ENCODE peak calls at places on chromosome X, in seven cellular contexts. One of them, this sample, is unnamed.

GRCh38 chrX:17738002-17738713 is 865 bp downstream of the SCML1 start:
- DNase-seq in GM23338: peak
- DNase-seq in thoracic aorta: no peak
- DNase-seq in fibroblast of mammary gland: peak
- DNase-seq in fibroblast of the aortic adventitia: peak
- DNase-seq in activated B cell treated with CpG ODN at 0.5 μM for 24 hours: peak
- DNase-seq in transverse colon: peak
- DNase-seq in this sample: peak

GRCh38 chrX:17930850-17931249 is 69.8 kb upstream of the RAI2 start:
- DNase-seq in GM23338: peak
- DNase-seq in thoracic aorta: no peak
- DNase-seq in fibroblast of mammary gland: no peak
- DNase-seq in fibroblast of the aortic adventitia: no peak
- DNase-seq in activated B cell treated with CpG ODN at 0.5 μM for 24 hours: no peak
- DNase-seq in transverse colon: no peak
- DNase-seq in this sample: no peak

GRCh38 chrX:127877358-127877757 is 174.8 kb downstream of the ACTRT1 start:
- DNase-seq in GM23338: no peak
- DNase-seq in thoracic aorta: no peak
- DNase-seq in fibroblast of mammary gland: no peak
- DNase-seq in fibroblast of the aortic adventitia: no peak
- DNase-seq in activated B cell treated with CpG ODN at 0.5 μM for 24 hours: no peak
- DNase-seq in transverse colon: no peak
- DNase-seq in this sample: no peak

GRCh38 chrX:75522565-75523411 is at the start of gene ZDHHC15:
- DNase-seq in GM23338: peak
- DNase-seq in thoracic aorta: peak
- DNase-seq in fibroblast of mammary gland: peak
- DNase-seq in fibroblast of the aortic adventitia: no peak
- DNase-seq in activated B cell treated with CpG ODN at 0.5 μM for 24 hours: no peak
- DNase-seq in transverse colon: peak
- DNase-seq in this sample: peak

GRCh38 chrX:55787063-55787462 is 69.5 kb downstream of the RRAGB start:
- DNase-seq in GM23338: no peak
- DNase-seq in thoracic aorta: no peak
- DNase-seq in fibroblast of mammary gland: no peak
- DNase-seq in fibroblast of the aortic adventitia: peak
- DNase-seq in activated B cell treated with CpG ODN at 0.5 μM for 24 hours: no peak
- DNase-seq in transverse colon: no peak
- DNase-seq in this sample: no peak

GRCh38 chrX:83510466-83511181 is 2.5 kb downstream of the POU3F4 start:
- DNase-seq in GM23338: peak
- DNase-seq in thoracic aorta: no peak
- DNase-seq in fibroblast of mammary gland: no peak
- DNase-seq in fibroblast of the aortic adventitia: no peak
- DNase-seq in activated B cell treated with CpG ODN at 0.5 μM for 24 hours: no peak
- DNase-seq in transverse colon: no peak
- DNase-seq in this sample: no peak

GRCh38 chrX:17414057-17414658 is 39.2 kb downstream of the NHS start:
- DNase-seq in GM23338: no peak
- DNase-seq in thoracic aorta: no peak
- DNase-seq in fibroblast of mammary gland: no peak
- DNase-seq in fibroblast of the aortic adventitia: no peak
- DNase-seq in activated B cell treated with CpG ODN at 0.5 μM for 24 hours: no peak
- DNase-seq in transverse colon: no peak
- DNase-seq in this sample: no peak

GRCh38 chrX:48800574-48801280 is 1.1 kb upstream of the HDAC6 start:
- DNase-seq in GM23338: no peak
- DNase-seq in thoracic aorta: no peak
- DNase-seq in fibroblast of mammary gland: no peak
- DNase-seq in fibroblast of the aortic adventitia: no peak
- DNase-seq in activated B cell treated with CpG ODN at 0.5 μM for 24 hours: no peak
- DNase-seq in transverse colon: no peak
- DNase-seq in this sample: peak

GRCh38 chrX:54043696-54044125 is 562 bp downstream of the PHF8 start:
- DNase-seq in GM23338: peak
- DNase-seq in thoracic aorta: no peak
- DNase-seq in fibroblast of mammary gland: peak
- DNase-seq in fibroblast of the aortic adventitia: peak
- DNase-seq in activated B cell treated with CpG ODN at 0.5 μM for 24 hours: peak
- DNase-seq in transverse colon: peak
- DNase-seq in this sample: no peak

GRCh38 chrX:13489451-13489850 is 80.0 kb upstream of the EGFL6 start:
- DNase-seq in GM23338: no peak
- DNase-seq in thoracic aorta: peak
- DNase-seq in fibroblast of mammary gland: peak
- DNase-seq in fibroblast of the aortic adventitia: peak
- DNase-seq in activated B cell treated with CpG ODN at 0.5 μM for 24 hours: no peak
- DNase-seq in transverse colon: peak
- DNase-seq in this sample: peak

GRCh38 chrX:30570505-30570904 is 7.1 kb downstream of the TASL start:
- DNase-seq in GM23338: peak
- DNase-seq in thoracic aorta: no peak
- DNase-seq in fibroblast of mammary gland: peak
- DNase-seq in fibroblast of the aortic adventitia: peak
- DNase-seq in activated B cell treated with CpG ODN at 0.5 μM for 24 hours: no peak
- DNase-seq in transverse colon: no peak
- DNase-seq in this sample: peak

GRCh38 chrX:97602465-97603258 is 719.0 kb downstream of the RPA4 start:
- DNase-seq in GM23338: no peak
- DNase-seq in thoracic aorta: no peak
- DNase-seq in fibroblast of mammary gland: no peak
- DNase-seq in fibroblast of the aortic adventitia: no peak
- DNase-seq in activated B cell treated with CpG ODN at 0.5 μM for 24 hours: no peak
- DNase-seq in transverse colon: no peak
- DNase-seq in this sample: no peak

GRCh38 chrX:19683358-19683757 is 168.1 kb upstream of the MAP3K15 start:
- DNase-seq in GM23338: no peak
- DNase-seq in thoracic aorta: no peak
- DNase-seq in fibroblast of mammary gland: peak
- DNase-seq in fibroblast of the aortic adventitia: peak
- DNase-seq in activated B cell treated with CpG ODN at 0.5 μM for 24 hours: no peak
- DNase-seq in transverse colon: no peak
- DNase-seq in this sample: no peak

GRCh38 chrX:119089619-119090018 is 16.8 kb downstream of the CT47C1 start:
- DNase-seq in GM23338: no peak
- DNase-seq in thoracic aorta: no peak
- DNase-seq in fibroblast of mammary gland: no peak
- DNase-seq in fibroblast of the aortic adventitia: no peak
- DNase-seq in activated B cell treated with CpG ODN at 0.5 μM for 24 hours: no peak
- DNase-seq in transverse colon: no peak
- DNase-seq in this sample: no peak

GRCh38 chrX:119093991-119094741 is 21.4 kb downstream of the CT47C1 start:
- DNase-seq in GM23338: no peak
- DNase-seq in thoracic aorta: no peak
- DNase-seq in fibroblast of mammary gland: peak
- DNase-seq in fibroblast of the aortic adventitia: no peak
- DNase-seq in activated B cell treated with CpG ODN at 0.5 μM for 24 hours: no peak
- DNase-seq in transverse colon: no peak
- DNase-seq in this sample: no peak

GRCh38 chrX:119095936-119096335 is 23.1 kb downstream of the CT47C1 start:
- DNase-seq in GM23338: no peak
- DNase-seq in thoracic aorta: no peak
- DNase-seq in fibroblast of mammary gland: peak
- DNase-seq in fibroblast of the aortic adventitia: no peak
- DNase-seq in activated B cell treated with CpG ODN at 0.5 μM for 24 hours: no peak
- DNase-seq in transverse colon: no peak
- DNase-seq in this sample: no peak

GRCh38 chrX:119094819-119095218 is 22.0 kb downstream of the CT47C1 start:
- DNase-seq in GM23338: peak
- DNase-seq in thoracic aorta: no peak
- DNase-seq in fibroblast of mammary gland: no peak
- DNase-seq in fibroblast of the aortic adventitia: no peak
- DNase-seq in activated B cell treated with CpG ODN at 0.5 μM for 24 hours: no peak
- DNase-seq in transverse colon: no peak
- DNase-seq in this sample: no peak
- TF ChIP-seq CTCF in GM23338: peak
- TF ChIP-seq CTCF in thoracic aorta: no peak
- TF ChIP-seq CTCF in fibroblast of mammary gland: no peak
- TF ChIP-seq CTCF in fibroblast of the aortic adventitia: no peak
- TF ChIP-seq CTCF in activated B cell treated with CpG ODN at 0.5 μM for 24 hours: no peak
- TF ChIP-seq CTCF in transverse colon: no peak
- TF ChIP-seq CTCF in this sample: no peak

GRCh38 chrX:7073336-7073735 is 74.2 kb upstream of the STS start:
- DNase-seq in GM23338: no peak
- DNase-seq in thoracic aorta: no peak
- DNase-seq in fibroblast of mammary gland: no peak
- DNase-seq in fibroblast of the aortic adventitia: no peak
- DNase-seq in activated B cell treated with CpG ODN at 0.5 μM for 24 hours: no peak
- DNase-seq in transverse colon: no peak
- DNase-seq in this sample: no peak

GRCh38 chrX:7074908-7075204 is 72.7 kb upstream of the STS start:
- DNase-seq in GM23338: no peak
- DNase-seq in thoracic aorta: no peak
- DNase-seq in fibroblast of mammary gland: no peak
- DNase-seq in fibroblast of the aortic adventitia: no peak
- DNase-seq in activated B cell treated with CpG ODN at 0.5 μM for 24 hours: no peak
- DNase-seq in transverse colon: no peak
- DNase-seq in this sample: no peak

GRCh38 chrX:7076245-7076661 is 71.3 kb upstream of the STS start:
- DNase-seq in GM23338: no peak
- DNase-seq in thoracic aorta: no peak
- DNase-seq in fibroblast of mammary gland: no peak
- DNase-seq in fibroblast of the aortic adventitia: no peak
- DNase-seq in activated B cell treated with CpG ODN at 0.5 μM for 24 hours: no peak
- DNase-seq in transverse colon: no peak
- DNase-seq in this sample: peak

GRCh38 chrX:7072856-7073255 is 74.7 kb upstream of the STS start:
- DNase-seq in GM23338: no peak
- DNase-seq in thoracic aorta: no peak
- DNase-seq in fibroblast of mammary gland: no peak
- DNase-seq in fibroblast of the aortic adventitia: no peak
- DNase-seq in activated B cell treated with CpG ODN at 0.5 μM for 24 hours: no peak
- DNase-seq in transverse colon: no peak
- DNase-seq in this sample: no peak

DNA sequence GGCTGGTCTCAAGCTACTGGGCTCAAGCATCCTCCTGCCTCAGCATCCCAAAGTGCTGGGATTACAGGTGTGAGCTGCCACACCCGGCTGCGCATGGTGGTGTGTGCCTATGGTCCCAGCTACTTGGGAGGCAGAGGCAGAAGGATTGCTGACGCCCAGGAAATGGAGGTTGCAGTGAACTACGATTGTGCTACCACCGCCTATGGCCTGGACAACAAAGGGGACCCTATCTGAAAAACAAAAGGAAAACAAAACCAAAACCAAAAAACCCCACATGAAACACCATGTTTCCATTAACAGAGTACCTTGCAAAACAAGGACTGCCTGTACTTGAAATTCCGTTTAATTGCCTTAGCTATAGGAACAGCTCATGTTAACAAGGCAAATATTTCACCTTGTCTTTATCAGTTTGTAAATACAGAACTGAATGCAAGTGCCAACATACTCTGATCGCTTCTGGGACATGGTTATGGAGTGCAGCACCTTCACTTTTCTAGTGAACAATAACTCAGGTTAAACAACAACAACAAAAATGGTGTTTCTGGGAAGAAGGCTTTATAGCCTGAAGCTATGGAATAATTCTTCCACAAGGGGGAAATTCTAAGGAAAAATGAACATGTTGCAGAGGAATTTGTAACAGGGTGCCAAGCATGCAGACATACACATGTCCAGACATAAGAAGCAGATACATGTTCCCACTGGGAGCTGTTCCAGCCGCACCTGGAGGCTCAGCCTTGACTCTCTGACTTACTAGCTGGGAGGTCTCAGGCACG is 73.2 kb upstream of the STS start:
- DNase-seq in GM23338: no peak
- DNase-seq in thoracic aorta: no peak
- DNase-seq in fibroblast of mammary gland: no peak
- DNase-seq in fibroblast of the aortic adventitia: peak
- DNase-seq in activated B cell treated with CpG ODN at 0.5 μM for 24 hours: no peak
- DNase-seq in transverse colon: no peak
- DNase-seq in this sample: no peak
- TF ChIP-seq CTCF in GM23338: no peak
- TF ChIP-seq CTCF in thoracic aorta: no peak
- TF ChIP-seq CTCF in fibroblast of mammary gland: peak
- TF ChIP-seq CTCF in fibroblast of the aortic adventitia: peak
- TF ChIP-seq CTCF in activated B cell treated with CpG ODN at 0.5 μM for 24 hours: no peak
- TF ChIP-seq CTCF in transverse colon: no peak
- TF ChIP-seq CTCF in this sample: no peak

DNA sequence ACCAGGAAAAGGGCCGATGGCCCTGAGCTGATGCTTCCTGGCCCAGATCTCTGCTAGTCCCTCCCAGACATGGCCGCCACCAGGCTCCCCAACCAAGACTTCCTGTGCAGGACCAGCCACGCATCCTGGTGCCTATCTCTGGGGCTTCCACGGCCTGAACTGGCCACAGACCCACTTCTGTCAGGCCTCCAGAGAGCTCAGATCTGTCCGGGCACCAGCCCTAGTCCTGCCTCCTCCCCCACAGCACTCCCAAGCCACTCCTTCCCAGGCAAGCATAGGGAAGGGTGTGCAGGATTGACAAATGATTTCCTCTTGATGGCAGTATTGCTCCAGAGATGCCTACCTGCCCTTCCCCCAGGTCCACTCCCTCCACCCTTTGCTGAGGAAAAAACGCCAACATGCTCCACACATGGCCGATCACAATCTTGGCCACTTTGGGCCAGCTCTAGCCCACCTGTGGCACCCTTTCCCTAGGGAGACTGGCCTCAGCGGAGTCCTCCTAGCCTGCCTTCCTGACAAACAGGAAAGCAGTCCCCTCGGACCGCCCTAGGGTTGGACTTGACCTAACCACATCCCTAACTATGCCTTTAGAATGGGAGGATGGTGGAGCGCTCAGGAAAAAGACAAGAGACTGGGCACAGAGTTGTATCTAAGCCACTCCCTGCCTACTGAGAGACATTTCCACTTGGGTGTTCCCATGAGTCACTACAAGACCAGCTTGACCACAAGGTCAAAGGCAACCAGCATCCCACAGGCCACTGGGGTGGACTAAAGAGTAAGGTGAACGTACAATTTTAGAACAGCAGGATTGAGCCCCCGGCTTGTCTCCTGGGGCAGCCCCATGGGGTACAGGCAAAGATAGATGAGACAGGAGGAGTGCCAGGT is 277.5 kb upstream of the AGTR2 start:
- DNase-seq in GM23338: peak
- DNase-seq in thoracic aorta: no peak
- DNase-seq in fibroblast of mammary gland: peak
- DNase-seq in fibroblast of the aortic adventitia: peak
- DNase-seq in activated B cell treated with CpG ODN at 0.5 μM for 24 hours: no peak
- DNase-seq in transverse colon: peak
- DNase-seq in this sample: peak
- TF ChIP-seq CTCF in GM23338: peak
- TF ChIP-seq CTCF in thoracic aorta: no peak
- TF ChIP-seq CTCF in fibroblast of mammary gland: peak
- TF ChIP-seq CTCF in fibroblast of the aortic adventitia: peak
- TF ChIP-seq CTCF in activated B cell treated with CpG ODN at 0.5 μM for 24 hours: no peak
- TF ChIP-seq CTCF in transverse colon: peak
- TF ChIP-seq CTCF in this sample: no peak

GRCh38 chrX:40230646-40231045 is 132.9 kb upstream of the BCOR start:
- DNase-seq in GM23338: no peak
- DNase-seq in thoracic aorta: no peak
- DNase-seq in fibroblast of mammary gland: no peak
- DNase-seq in fibroblast of the aortic adventitia: no peak
- DNase-seq in activated B cell treated with CpG ODN at 0.5 μM for 24 hours: no peak
- DNase-seq in transverse colon: no peak
- DNase-seq in this sample: no peak

GRCh38 chrX:40227111-40227510 is 129.4 kb upstream of the BCOR start:
- DNase-seq in GM23338: no peak
- DNase-seq in thoracic aorta: no peak
- DNase-seq in fibroblast of mammary gland: no peak
- DNase-seq in fibroblast of the aortic adventitia: no peak
- DNase-seq in activated B cell treated with CpG ODN at 0.5 μM for 24 hours: no peak
- DNase-seq in transverse colon: no peak
- DNase-seq in this sample: no peak

GRCh38 chrX:40224658-40225057 is 126.9 kb upstream of the BCOR start:
- DNase-seq in GM23338: no peak
- DNase-seq in thoracic aorta: no peak
- DNase-seq in fibroblast of mammary gland: no peak
- DNase-seq in fibroblast of the aortic adventitia: no peak
- DNase-seq in activated B cell treated with CpG ODN at 0.5 μM for 24 hours: no peak
- DNase-seq in transverse colon: no peak
- DNase-seq in this sample: no peak
- TF ChIP-seq CTCF in GM23338: no peak
- TF ChIP-seq CTCF in thoracic aorta: no peak
- TF ChIP-seq CTCF in fibroblast of mammary gland: no peak
- TF ChIP-seq CTCF in fibroblast of the aortic adventitia: no peak
- TF ChIP-seq CTCF in activated B cell treated with CpG ODN at 0.5 μM for 24 hours: no peak
- TF ChIP-seq CTCF in transverse colon: no peak
- TF ChIP-seq CTCF in this sample: no peak